ENCODE peak calls at places on chromosomes 2 and 18, in seven cellular contexts. U is BE2C, H is GM12865, P is dorsolateral prefrontal cortex, S is A549, Q is progenitor cell of endocrine pancreas, B is uterus. D is an unnamed sample.

GRCh38 chr18:1436199-1436598 is 531.5 kb downstream of the ADCYAP1 start:
- DNase-seq in U (no peak), H (no peak), P (no peak), S (no peak), Q (no peak), B (no peak), D (no peak)

GRCh38 chr18:48490641-48491040 is 48.2 kb upstream of the CTIF start:
- DNase-seq in U (no peak), H (no peak), P (no peak), S (no peak), Q (no peak), B (peak), D (no peak)

GRCh38 chr2:46448656-46449055 is 30.7 kb upstream of the TMEM247 start:
- DNase-seq in U (no peak), H (no peak), P (no peak), S (no peak), Q (no peak), B (no peak), D (no peak)

GRCh38 chr2:26720322-26721166 is 28.0 kb downstream of the KCNK3 start:
- DNase-seq in U (peak), H (peak), P (no peak), S (peak), Q (no peak), B (peak), D (no peak)

GRCh38 chr18:72541871-72542690 is 2.1 kb downstream of the CBLN2 start:
- DNase-seq in U (peak), H (no peak), P (no peak), S (no peak), Q (peak), B (no peak), D (no peak)

GRCh38 chr2:237877576-237878307 is 18.3 kb downstream of the RAMP1 start:
- DNase-seq in U (no peak), H (no peak), P (no peak), S (no peak), Q (no peak), B (peak), D (no peak)

GRCh38 chr2:39660612-39661196 is 5.0 kb upstream of the TMEM178A start:
- DNase-seq in U (no peak), H (no peak), P (no peak), S (no peak), Q (no peak), B (no peak), D (no peak)

GRCh38 chr2:26615336-26616031 is 25.7 kb downstream of the CIB4 start:
- DNase-seq in U (no peak), H (peak), P (no peak), S (peak), Q (peak), B (no peak), D (no peak)

GRCh38 chr2:27351802-27352598 is 4.6 kb downstream of the GTF3C2 start:
- DNase-seq in U (no peak), H (no peak), P (no peak), S (no peak), Q (no peak), B (no peak), D (no peak)

GRCh38 chr2:64295326-64296149 is 151.3 kb upstream of the PELI1 start:
- DNase-seq in U (no peak), H (peak), P (no peak), S (no peak), Q (no peak), B (no peak), D (no peak)

GRCh38 chr18:45102863-45103262 is 422.2 kb downstream of the SETBP1 start:
- DNase-seq in U (no peak), H (peak), P (no peak), S (no peak), Q (no peak), B (no peak), D (no peak)

GRCh38 chr2:39632871-39633270 is 32.8 kb upstream of the TMEM178A start:
- DNase-seq in U (no peak), H (no peak), P (no peak), S (no peak), Q (no peak), B (no peak), D (no peak)

GRCh38 chr2:212998629-212999359 is 152.6 kb downstream of the IKZF2 start:
- DNase-seq in U (no peak), H (no peak), P (no peak), S (no peak), Q (no peak), B (no peak), D (no peak)

GRCh38 chr2:8193686-8194615 is 487.9 kb upstream of the ID2 start:
- DNase-seq in U (no peak), H (no peak), P (no peak), S (no peak), Q (no peak), B (no peak), D (no peak)

GRCh38 chr18:37476182-37476581 is 89.4 kb downstream of the CELF4 start:
- DNase-seq in U (peak), H (peak), P (no peak), S (peak), Q (peak), B (no peak), D (peak)

GRCh38 chr2:188776634-188777033 is 197.5 kb upstream of the COL3A1 start:
- DNase-seq in U (no peak), H (no peak), P (no peak), S (no peak), Q (no peak), B (no peak), D (no peak)

GRCh38 chr18:32801236-32801635 is 28.4 kb upstream of the KLHL14 start:
- DNase-seq in U (no peak), H (no peak), P (no peak), S (no peak), Q (no peak), B (no peak), D (no peak)

GRCh38 chr2:30930716-30931115 is 123.5 kb upstream of the CAPN13 start:
- DNase-seq in U (no peak), H (no peak), P (no peak), S (no peak), Q (no peak), B (no peak), D (no peak)

GRCh38 chr18:59690216-59691045 is 6.8 kb downstream of the CCBE1 start:
- DNase-seq in U (no peak), H (no peak), P (no peak), S (no peak), Q (no peak), B (no peak), D (no peak)

GRCh38 chr2:70301344-70302194 is at the start of gene FAM136A:
- DNase-seq in U (peak), H (peak), P (peak), S (peak), Q (peak), B (peak), D (peak)

GRCh38 chr2:11875481-11875880 is 129.0 kb downstream of the LPIN1 start:
- DNase-seq in U (no peak), H (no peak), P (no peak), S (no peak), Q (no peak), B (no peak), D (no peak)

GRCh38 chr2:45888641-45889040 is 237.2 kb downstream of the PRKCE start:
- DNase-seq in U (no peak), H (no peak), P (no peak), S (no peak), Q (no peak), B (no peak), D (no peak)

GRCh38 chr2:168948621-168949212 is 47.6 kb downstream of the G6PC2 start:
- DNase-seq in U (no peak), H (peak), P (no peak), S (peak), Q (no peak), B (no peak), D (peak)

GRCh38 chr2:182818541-182819308 is 47.7 kb downstream of the FRZB start:
- DNase-seq in U (no peak), H (no peak), P (no peak), S (no peak), Q (no peak), B (no peak), D (no peak)

GRCh38 chr2:217000406-217000805 is 140.5 kb upstream of the TNP1 start:
- DNase-seq in U (no peak), H (no peak), P (no peak), S (no peak), Q (no peak), B (no peak), D (no peak)

GRCh38 chr2:85446296-85447221 is 28.0 kb downstream of the SH2D6 start:
- DNase-seq in U (no peak), H (no peak), P (no peak), S (no peak), Q (no peak), B (no peak), D (no peak)

GRCh38 chr2:29397743-29398142 is 282.5 kb downstream of the CLIP4 start:
- DNase-seq in U (no peak), H (no peak), P (no peak), S (no peak), Q (no peak), B (no peak), D (no peak)

GRCh38 chr2:17309186-17309585 is 209.1 kb downstream of the RAD51AP2 start:
- DNase-seq in U (no peak), H (no peak), P (no peak), S (no peak), Q (no peak), B (no peak), D (no peak)

GRCh38 chr18:6546229-6546628 is 131.5 kb upstream of the L3MBTL4 start:
- DNase-seq in U (no peak), H (no peak), P (no peak), S (no peak), Q (no peak), B (no peak), D (no peak)

GRCh38 chr2:23280401-23280800 is 104.6 kb upstream of the KLHL29 start:
- DNase-seq in U (no peak), H (no peak), P (no peak), S (no peak), Q (no peak), B (no peak), D (no peak)

GRCh38 chr2:44715671-44716077 is 225.8 kb upstream of the SIX3 start:
- DNase-seq in U (peak), H (peak), P (no peak), S (peak), Q (no peak), B (no peak), D (peak)

GRCh38 chr2:205807758-205808157 is 125.5 kb downstream of the NRP2 start:
- DNase-seq in U (no peak), H (no peak), P (no peak), S (no peak), Q (no peak), B (no peak), D (no peak)

GRCh38 chr2:128381001-128381938 is 62.6 kb upstream of the HS6ST1 start:
- DNase-seq in U (no peak), H (no peak), P (peak), S (no peak), Q (no peak), B (peak), D (no peak)

GRCh38 chr2:144745424-144745823 is 225.5 kb upstream of the ZEB2 start:
- DNase-seq in U (no peak), H (no peak), P (no peak), S (no peak), Q (no peak), B (no peak), D (no peak)

GRCh38 chr2:201674794-201675193 is 23.6 kb downstream of the MPP4 start:
- DNase-seq in U (no peak), H (no peak), P (no peak), S (no peak), Q (no peak), B (no peak), D (no peak)

GRCh38 chr2:201678442-201678841 is 20.0 kb downstream of the MPP4 start:
- DNase-seq in U (no peak), H (no peak), P (peak), S (no peak), Q (no peak), B (no peak), D (no peak)

GRCh38 chr2:201669865-201670264 is 26.6 kb upstream of the TMEM237 start:
- DNase-seq in U (no peak), H (no peak), P (no peak), S (no peak), Q (no peak), B (no peak), D (no peak)

GRCh38 chr2:201675454-201675853 is 23.0 kb downstream of the MPP4 start:
- DNase-seq in U (no peak), H (peak), P (no peak), S (no peak), Q (no peak), B (no peak), D (no peak)

GRCh38 chr2:201674298-201674697 is 24.1 kb downstream of the MPP4 start:
- DNase-seq in U (no peak), H (peak), P (no peak), S (no peak), Q (no peak), B (no peak), D (no peak)
- TF ChIP-seq CTCF in U (no peak), H (no peak), P (no peak), S (no peak), Q (no peak), B (no peak), D (no peak)

GRCh38 chr2:172467382-172467781 is 40.0 kb downstream of the ITGA6 start:
- DNase-seq in U (peak), H (peak), P (no peak), S (peak), Q (no peak), B (no peak), D (no peak)
- TF ChIP-seq CTCF in U (peak), H (peak), P (no peak), S (no peak), Q (no peak), B (no peak), D (no peak)

DNA sequence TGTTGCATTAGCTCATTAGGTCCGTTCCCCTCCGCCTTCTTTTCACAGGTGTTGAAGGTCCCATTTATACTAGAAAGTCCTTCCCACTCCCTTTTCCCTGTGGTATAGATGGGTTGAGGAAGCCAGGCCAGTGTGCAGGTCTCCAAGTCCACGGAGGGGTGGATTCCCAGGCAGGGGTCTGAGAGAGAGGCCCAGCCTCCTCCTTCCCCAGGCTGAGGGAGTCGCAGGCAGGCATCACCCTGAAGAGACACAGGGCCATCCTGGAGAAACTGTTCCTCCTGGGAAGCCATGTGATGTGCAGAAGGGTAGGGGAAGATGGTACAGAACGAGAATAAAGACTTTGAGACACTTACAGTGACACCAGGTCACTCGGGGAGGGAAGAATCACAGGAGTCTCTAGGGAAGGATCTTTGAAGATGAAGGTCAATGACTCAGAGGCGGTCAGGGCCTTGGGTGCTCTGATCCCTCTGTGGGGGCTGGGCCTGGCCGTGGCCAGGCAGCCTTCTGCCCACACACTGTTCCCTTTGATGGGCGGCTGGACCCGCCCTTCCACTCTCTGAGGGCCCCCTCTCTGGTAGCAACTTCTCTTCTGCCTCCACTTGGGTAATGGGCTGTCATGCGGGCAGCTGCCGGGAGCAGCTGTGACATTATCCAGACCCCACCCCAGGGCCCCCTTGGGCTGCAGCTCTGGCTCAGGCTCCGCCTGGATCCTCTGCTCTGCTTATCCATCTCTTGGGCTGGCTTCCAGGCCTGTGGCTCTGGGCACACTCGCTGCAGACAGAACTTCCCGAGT is 45.1 kb downstream of the RHOB start:
- DNase-seq in U (peak), H (no peak), P (peak), S (peak), Q (no peak), B (no peak), D (no peak)
- TF ChIP-seq CTCF in U (no peak), H (no peak), P (no peak), S (no peak), Q (no peak), B (no peak), D (no peak)

GRCh38 chr2:112465373-112465772 is 16.6 kb upstream of the TTL start:
- DNase-seq in U (no peak), H (no peak), P (no peak), S (peak), Q (no peak), B (no peak), D (no peak)
- TF ChIP-seq CTCF in U (peak), H (no peak), P (no peak), S (no peak), Q (peak), B (no peak), D (no peak)

DNA sequence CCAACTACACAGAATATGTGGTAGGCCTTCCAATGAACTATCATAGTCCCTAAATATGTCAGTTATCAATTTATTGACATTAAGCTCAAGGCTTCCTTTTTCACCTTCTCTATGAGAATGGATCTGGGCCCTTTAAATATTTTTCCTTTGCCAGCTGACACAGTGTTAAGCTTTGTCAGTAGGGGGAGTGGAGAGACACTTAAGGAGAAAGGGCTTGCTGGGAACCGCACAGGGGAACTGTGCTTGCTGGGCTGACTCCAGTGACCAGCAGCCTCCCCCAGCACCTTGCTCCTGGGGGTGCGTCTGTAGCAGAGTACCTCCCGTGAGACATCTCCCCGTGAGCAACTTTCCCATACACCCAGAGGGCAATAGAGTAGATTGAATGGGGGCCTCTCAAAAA is 6.5 kb upstream of the PTPN2 start:
- DNase-seq in U (no peak), H (peak), P (no peak), S (peak), Q (no peak), B (no peak), D (no peak)
- TF ChIP-seq CTCF in U (peak), H (peak), P (no peak), S (no peak), Q (no peak), B (no peak), D (no peak)

GRCh38 chr18:21115519-21116411 is 4.2 kb upstream of the ROCK1 start:
- DNase-seq in U (no peak), H (no peak), P (no peak), S (no peak), Q (no peak), B (no peak), D (no peak)
- TF ChIP-seq CTCF in U (peak), H (no peak), P (no peak), S (no peak), Q (no peak), B (no peak), D (no peak)

GRCh38 chr2:140585016-140585415 is 1545.8 kb downstream of the LRP1B start:
- DNase-seq in U (no peak), H (no peak), P (no peak), S (no peak), Q (no peak), B (no peak), D (no peak)

GRCh38 chr2:140589696-140590095 is 1541.1 kb downstream of the LRP1B start:
- DNase-seq in U (no peak), H (no peak), P (no peak), S (no peak), Q (no peak), B (no peak), D (no peak)

GRCh38 chr2:140589273-140589672 is 1541.5 kb downstream of the LRP1B start:
- DNase-seq in U (no peak), H (no peak), P (no peak), S (no peak), Q (no peak), B (no peak), D (no peak)

GRCh38 chr2:140580799-140581198 is 1550.0 kb downstream of the LRP1B start:
- DNase-seq in U (no peak), H (no peak), P (no peak), S (peak), Q (no peak), B (no peak), D (no peak)

GRCh38 chr2:140586379-140586778 is 1544.4 kb downstream of the LRP1B start:
- DNase-seq in U (peak), H (peak), P (no peak), S (peak), Q (no peak), B (no peak), D (peak)
- TF ChIP-seq CTCF in U (peak), H (peak), P (no peak), S (peak), Q (peak), B (no peak), D (peak)

D was measured in endothelial cell.